ENCODE peak calls at places on chromosomes 4 and X, in four cellular contexts. One of them, this sample, is unnamed.

GRCh38 chr4:24210332-24210902 is 320.6 kb upstream of the PPARGC1A start:
- DNase-seq in adrenal gland: peak; percentile 76
- DNase-seq in glutamatergic neuron: no peak
- DNase-seq in ELF-1: no peak
- DNase-seq in this sample: no peak

GRCh38 chr4:130712038-130712437 is 1616.1 kb downstream of the C4orf33 start:
- DNase-seq in adrenal gland: no peak
- DNase-seq in glutamatergic neuron: no peak
- DNase-seq in ELF-1: no peak
- DNase-seq in this sample: no peak

GRCh38 chrX:40247848-40248622 is 150.3 kb upstream of the BCOR start:
- DNase-seq in adrenal gland: no peak
- DNase-seq in glutamatergic neuron: no peak
- DNase-seq in ELF-1: no peak
- DNase-seq in this sample: no peak

GRCh38 chr4:74437866-74438265 is 7.1 kb upstream of the AREG start:
- DNase-seq in adrenal gland: no peak
- DNase-seq in glutamatergic neuron: no peak
- DNase-seq in ELF-1: no peak
- DNase-seq in this sample: no peak

GRCh38 chr4:121800961-121801714 is at the start of gene EXOSC9:
- DNase-seq in adrenal gland: peak; percentile 97
- DNase-seq in glutamatergic neuron: peak; percentile 98
- DNase-seq in ELF-1: peak; percentile 96
- DNase-seq in this sample: peak; percentile 92

GRCh38 chr4:37762294-37763163 is 64.0 kb upstream of the PGM2 start:
- DNase-seq in adrenal gland: no peak
- DNase-seq in glutamatergic neuron: no peak
- DNase-seq in ELF-1: no peak
- DNase-seq in this sample: peak; percentile 36

GRCh38 chr4:77418333-77418732 is 187.3 kb upstream of the CXCL13 start:
- DNase-seq in adrenal gland: no peak
- DNase-seq in glutamatergic neuron: no peak
- DNase-seq in ELF-1: no peak
- DNase-seq in this sample: no peak

GRCh38 chr4:170049793-170050192 is 23.6 kb upstream of the MFAP3L start:
- DNase-seq in adrenal gland: no peak
- DNase-seq in glutamatergic neuron: no peak
- DNase-seq in ELF-1: peak; percentile 26
- DNase-seq in this sample: no peak

GRCh38 chr4:122293374-122294365 is 85.1 kb upstream of the ADAD1 start:
- DNase-seq in adrenal gland: no peak
- DNase-seq in glutamatergic neuron: peak; percentile 67
- DNase-seq in ELF-1: peak; percentile 32
- DNase-seq in this sample: peak; percentile 23

GRCh38 chrX:43349363-43349762 is 306.7 kb upstream of the MAOA start:
- DNase-seq in adrenal gland: peak; percentile 57
- DNase-seq in glutamatergic neuron: peak; percentile 34
- DNase-seq in ELF-1: peak; percentile 81
- DNase-seq in this sample: peak; percentile 76

GRCh38 chrX:10414106-10414824 is 206.1 kb downstream of the MID1 start:
- DNase-seq in adrenal gland: no peak
- DNase-seq in glutamatergic neuron: no peak
- DNase-seq in ELF-1: no peak
- DNase-seq in this sample: no peak

This sample was measured in H9.